ENCODE peak calls at places on chromosomes 1 and 21, in four cellular contexts. N is T-helper 1 cell, Y is aorta, C is kidney epithelial cell. V is an unnamed sample.

GRCh38 chr21:38538353-38538752 is 40.1 kb upstream of the ERG start:
- DNase-seq in N (no peak), Y (no peak), C (no peak), V (peak)

GRCh38 chr1:184986250-184986649 is 11.9 kb upstream of the NIBAN1 start:
- DNase-seq in N (no peak), Y (no peak), C (no peak), V (peak)

GRCh38 chr1:147171399-147172167 is 687 bp downstream of the PRKAB2 start:
- DNase-seq in N (no peak), Y (no peak), C (no peak), V (no peak)

GRCh38 chr1:63746129-63746864 is 27.5 kb upstream of the ROR1 start:
- DNase-seq in N (no peak), Y (no peak), C (peak), V (peak)

GRCh38 chr1:7784492-7785071 is 491 bp downstream of the PER3 start:
- DNase-seq in N (no peak), Y (peak), C (no peak), V (no peak)

GRCh38 chr1:44829506-44830384 is 13.3 kb downstream of the PTCH2 start:
- DNase-seq in N (no peak), Y (peak), C (no peak), V (no peak)

GRCh38 chr1:91766883-91767282 is 119.1 kb downstream of the TGFBR3 start:
- DNase-seq in N (no peak), Y (no peak), C (no peak), V (no peak)

GRCh38 chr21:33964706-33965325 is 49.2 kb upstream of the ATP5PO start:
- DNase-seq in N (no peak), Y (no peak), C (no peak), V (no peak)

GRCh38 chr1:87953732-87954344 is 625.2 kb downstream of the LMO4 start:
- DNase-seq in N (peak), Y (peak), C (peak), V (peak)

GRCh38 chr1:27011058-27011764 is 1.4 kb downstream of the TENT5B start:
- DNase-seq in N (no peak), Y (peak), C (no peak), V (peak)

GRCh38 chr1:22239378-22239777 is 96.5 kb upstream of the WNT4 start:
- DNase-seq in N (no peak), Y (no peak), C (no peak), V (no peak)

GRCh38 chr1:46673749-46674182 is 2.1 kb downstream of the TEX38 start:
- DNase-seq in N (no peak), Y (no peak), C (no peak), V (peak)

GRCh38 chr1:41558761-41559171 is 74.3 kb upstream of the EDN2 start:
- DNase-seq in N (no peak), Y (peak), C (no peak), V (no peak)

GRCh38 chr1:58573705-58574591 is 3.1 kb downstream of the TACSTD2 start:
- DNase-seq in N (peak), Y (no peak), C (no peak), V (no peak)

GRCh38 chr1:167409183-167409582 is 109.1 kb downstream of the CD247 start:
- DNase-seq in N (no peak), Y (no peak), C (no peak), V (no peak)

GRCh38 chr1:213060836-213061235 is 9.8 kb downstream of the RPS6KC1 start:
- DNase-seq in N (no peak), Y (no peak), C (no peak), V (no peak)

GRCh38 chr21:26945916-26946315 is 21.0 kb downstream of the ADAMTS5 start:
- DNase-seq in N (no peak), Y (no peak), C (no peak), V (no peak)

GRCh38 chr1:39531526-39531925 is 40.1 kb downstream of the BMP8A start:
- DNase-seq in N (no peak), Y (no peak), C (no peak), V (no peak)

GRCh38 chr1:200628223-200628868 is 7.8 kb upstream of the KIF14 start:
- DNase-seq in N (peak), Y (no peak), C (no peak), V (no peak)

GRCh38 chr1:22863766-22864165 is 108.9 kb downstream of the LACTBL1 start:
- DNase-seq in N (no peak), Y (no peak), C (no peak), V (no peak)

GRCh38 chr1:167157101-167157500 is 63.2 kb downstream of the STYXL2 start:
- DNase-seq in N (no peak), Y (no peak), C (no peak), V (no peak)

GRCh38 chr1:109863699-109864062 is 47.0 kb upstream of the CSF1 start:
- DNase-seq in N (no peak), Y (no peak), C (no peak), V (no peak)

GRCh38 chr1:113281550-113281949 is 108.8 kb upstream of the MAGI3 start:
- DNase-seq in N (no peak), Y (no peak), C (no peak), V (no peak)

GRCh38 chr1:116961599-116961998 is 40.0 kb upstream of the CD101 start:
- DNase-seq in N (no peak), Y (no peak), C (no peak), V (no peak)

GRCh38 chr1:3434406-3435110 is 19.9 kb upstream of the ARHGEF16 start:
- DNase-seq in N (no peak), Y (no peak), C (no peak), V (no peak)

GRCh38 chr1:5718716-5719632 is 273.3 kb downstream of the NPHP4 start:
- DNase-seq in N (no peak), Y (no peak), C (no peak), V (no peak)

GRCh38 chr1:6984996-6985395 is 199.7 kb downstream of the CAMTA1 start:
- DNase-seq in N (no peak), Y (no peak), C (no peak), V (no peak)

GRCh38 chr1:13469343-13469742 is 44.5 kb downstream of the LRRC38 start:
- DNase-seq in N (no peak), Y (peak), C (no peak), V (peak)

GRCh38 chr1:184838374-184838995 is 83.8 kb upstream of the EDEM3 start:
- DNase-seq in N (no peak), Y (no peak), C (peak), V (peak)

GRCh38 chr1:152954436-152954835 is 7.4 kb downstream of the SPRR5 start:
- DNase-seq in N (no peak), Y (no peak), C (no peak), V (no peak)

GRCh38 chr1:217687511-217687910 is 56.4 kb downstream of the SPATA17 start:
- DNase-seq in N (no peak), Y (no peak), C (no peak), V (no peak)

GRCh38 chr21:45867671-45868081 is 113.9 kb upstream of the COL6A1 start:
- DNase-seq in N (no peak), Y (peak), C (no peak), V (no peak)

GRCh38 chr1:66084442-66084841 is 291.7 kb downstream of the PDE4B start:
- DNase-seq in N (no peak), Y (no peak), C (no peak), V (no peak)

GRCh38 chr21:41861987-41862386 is 17.2 kb downstream of the PRDM15 start:
- DNase-seq in N (no peak), Y (no peak), C (no peak), V (no peak)

GRCh38 chr21:46634966-46635323 is 529 bp upstream of the PRMT2 start:
- DNase-seq in N (no peak), Y (no peak), C (peak), V (peak)

GRCh38 chr1:248906741-248907661 is 966 bp downstream of the PGBD2 start:
- DNase-seq in N (no peak), Y (no peak), C (no peak), V (peak)

GRCh38 chr1:8661185-8662110 is 156.0 kb downstream of the RERE start:
- DNase-seq in N (no peak), Y (no peak), C (peak), V (peak)

GRCh38 chr1:20430355-20431290 is 55.4 kb downstream of the CAMK2N1 start:
- DNase-seq in N (peak), Y (no peak), C (no peak), V (peak)

GRCh38 chr21:32772281-32773047 is 909 bp upstream of the PAXBP1 start:
- DNase-seq in N (peak), Y (no peak), C (no peak), V (peak)